ENCODE peak calls at places on chromosomes 12 and 14, in seven cellular contexts. F, W, A, V, S, Z and N are unnamed samples.

GRCh38 chr14:35342160-35343010 is 50.2 kb downstream of the PSMA6 start:
- DNase-seq in F (no peak), W (no peak), A (no peak), V (no peak), S (no peak), Z (no peak), N (no peak)

GRCh38 chr12:111150476-111150875 is 218.4 kb downstream of the PHETA1 start:
- DNase-seq in F (no peak), W (no peak), A (no peak), V (no peak), S (no peak), Z (no peak), N (no peak)

GRCh38 chr12:14185441-14186192 is 179.9 kb upstream of the ATF7IP start:
- DNase-seq in F (peak; percentile 25), W (no peak), A (no peak), V (peak; percentile 37), S (peak; percentile 39), Z (peak; percentile 26), N (peak; percentile 89)

GRCh38 chr12:45670339-45671065 is 59.0 kb upstream of the ARID2 start:
- DNase-seq in F (no peak), W (peak; percentile 53), A (no peak), V (no peak), S (no peak), Z (no peak), N (no peak)

GRCh38 chr14:67571991-67572323 is 28.1 kb downstream of the PIGH start:
- DNase-seq in F (no peak), W (no peak), A (no peak), V (no peak), S (no peak), Z (no peak), N (no peak)

GRCh38 chr14:63039800-63040380 is 5.4 kb downstream of the KCNH5 start:
- DNase-seq in F (no peak), W (no peak), A (no peak), V (peak; percentile 35), S (no peak), Z (peak; percentile 31), N (peak; percentile 44)

GRCh38 chr12:2095878-2096277 is 43.1 kb downstream of the CACNA1C start:
- DNase-seq in F (no peak), W (no peak), A (no peak), V (no peak), S (no peak), Z (no peak), N (no peak)

GRCh38 chr14:45252356-45253069 is 489 bp downstream of the MIS18BP1 start:
- DNase-seq in F (no peak), W (no peak), A (no peak), V (peak; percentile 6), S (no peak), Z (no peak), N (no peak)

GRCh38 chr12:59600174-59600573 is 4.3 kb downstream of the SLC16A7 start:
- DNase-seq in F (no peak), W (no peak), A (no peak), V (no peak), S (no peak), Z (no peak), N (no peak)

GRCh38 chr12:50537538-50537919 is 32.7 kb downstream of the DIP2B start:
- DNase-seq in F (no peak), W (no peak), A (no peak), V (no peak), S (peak; percentile 56), Z (no peak), N (no peak)

GRCh38 chr12:105261010-105261409 is 25.0 kb upstream of the APPL2 start:
- DNase-seq in F (no peak), W (no peak), A (no peak), V (no peak), S (no peak), Z (no peak), N (no peak)

GRCh38 chr14:103808403-103809001 is 38.9 kb downstream of the PPP1R13B start:
- DNase-seq in F (peak; percentile 53), W (no peak), A (peak; percentile 27), V (peak; percentile 80), S (peak; percentile 58), Z (peak; percentile 58), N (peak; percentile 42)

GRCh38 chr14:71532349-71532748 is 399.9 kb upstream of the RGS6 start:
- DNase-seq in F (no peak), W (no peak), A (no peak), V (no peak), S (no peak), Z (no peak), N (no peak)

GRCh38 chr12:121711925-121712461 is 559 bp upstream of the TMEM120B start:
- DNase-seq in F (peak; percentile 55), W (no peak), A (no peak), V (no peak), S (no peak), Z (peak; percentile 35), N (no peak)

GRCh38 chr12:49059063-49059384 is 1.6 kb downstream of the KMT2D start:
- DNase-seq in F (no peak), W (no peak), A (no peak), V (peak; percentile 36), S (no peak), Z (no peak), N (no peak)

GRCh38 chr12:94874086-94874985 is 129.2 kb downstream of the NDUFA12 start:
- DNase-seq in F (no peak), W (no peak), A (no peak), V (peak; percentile 28), S (no peak), Z (no peak), N (no peak)

GRCh38 chr12:131755305-131756113 is 44.6 kb downstream of the SFSWAP start:
- DNase-seq in F (peak; percentile 48), W (no peak), A (no peak), V (peak; percentile 54), S (peak; percentile 47), Z (peak; percentile 61), N (peak; percentile 55)

GRCh38 chr12:71439613-71440392 is at the start of gene LGR5:
- DNase-seq in F (no peak), W (no peak), A (no peak), V (peak; percentile 91), S (no peak), Z (peak; percentile 85), N (peak; percentile 39)

GRCh38 chr12:98736352-98737326 is 91.5 kb downstream of the APAF1 start:
- DNase-seq in F (no peak), W (no peak), A (no peak), V (peak; percentile 71), S (no peak), Z (peak; percentile 66), N (no peak)

GRCh38 chr14:102805454-102805891 is 28.2 kb downstream of the TRAF3 start:
- DNase-seq in F (peak; percentile 34), W (no peak), A (no peak), V (no peak), S (peak; percentile 68), Z (no peak), N (no peak)
- TF ChIP-seq YY1 in F (no peak), W (no peak), A (no peak), V (no peak), S (no peak), Z (no peak), N (no peak)

GRCh38 chr12:4241592-4241991 is 32.0 kb upstream of the CCND2 start:
- DNase-seq in F (no peak), W (no peak), A (no peak), V (no peak), S (no peak), Z (no peak), N (no peak)
- H3K4me1 ChIP-seq in F (peaks cover 4% of the 10 kb centered on the region), W (peaks cover 16% of the 10 kb centered on the region), A (no peaks in the 10 kb centered on the region), V (no peaks in the 10 kb centered on the region), S (no peaks in the 10 kb centered on the region), Z (no peaks in the 10 kb centered on the region), N (peaks cover 18% of the 10 kb centered on the region)

DNA sequence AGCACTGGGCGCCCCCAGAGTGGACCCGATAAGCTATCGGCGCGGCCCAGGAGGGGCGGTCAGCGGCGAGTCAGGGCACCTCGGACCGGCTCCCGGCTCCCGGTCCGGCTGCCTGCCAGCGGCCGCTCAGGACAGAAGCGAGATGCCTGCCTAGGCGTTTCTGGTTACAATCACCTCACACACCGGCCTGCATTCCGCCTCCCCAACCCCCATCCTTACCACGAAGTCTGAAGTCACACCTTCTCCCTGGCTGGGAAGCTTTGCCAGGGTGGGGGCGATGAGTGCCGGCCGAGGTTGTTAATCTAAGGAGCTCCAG is 42.6 kb upstream of the TBX5 start:
- DNase-seq in F (no peak), W (no peak), A (no peak), V (no peak), S (no peak), Z (no peak), N (no peak)
- H3K27me3 ChIP-seq in F (peaks cover 54% of the 10 kb centered on the region), W (peaks cover 11% of the 10 kb centered on the region), A (peaks cover 93% of the 10 kb centered on the region), V (peaks cover 42% of the 10 kb centered on the region), S (peaks cover 35% of the 10 kb centered on the region), Z (peaks cover 70% of the 10 kb centered on the region), N (peaks cover 84% of the 10 kb centered on the region)

DNA sequence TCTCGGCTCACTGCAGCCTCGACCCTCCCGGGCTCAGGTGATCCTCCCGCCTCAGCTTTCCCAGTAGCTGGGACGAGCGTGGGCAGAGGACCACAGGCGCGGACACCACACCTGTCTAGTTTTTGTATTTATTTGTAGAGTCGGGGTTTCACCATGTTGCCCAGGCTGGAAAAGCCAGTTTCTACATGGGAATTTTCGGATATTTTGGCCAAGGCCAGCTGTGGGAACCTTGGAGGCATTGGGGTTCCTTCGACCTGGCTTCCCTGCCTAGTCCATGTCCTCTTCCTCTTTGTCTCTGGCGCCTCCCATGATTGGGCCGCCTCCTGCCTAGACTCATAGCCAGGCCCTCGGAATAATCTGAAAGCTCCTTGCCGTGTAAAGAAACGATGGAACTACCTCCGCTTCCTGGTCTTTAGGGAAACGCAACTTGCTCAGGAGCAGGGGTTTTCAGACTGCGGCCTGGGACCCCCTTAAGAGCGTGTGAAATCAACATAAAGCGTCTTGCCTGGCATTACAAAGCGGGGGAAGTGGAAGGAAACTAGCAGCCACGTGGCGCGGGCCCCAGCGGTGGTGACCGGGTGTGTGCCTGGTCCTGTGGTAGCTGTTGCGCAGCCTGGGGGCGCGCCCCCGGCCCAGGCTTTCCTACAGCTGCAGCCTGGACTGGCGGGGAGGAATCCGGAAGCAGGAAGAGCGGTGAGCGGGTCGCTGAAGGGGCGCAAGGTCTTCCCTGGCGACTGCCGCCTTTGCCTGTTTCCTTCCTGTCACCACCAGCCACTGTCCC is 1.4 kb upstream of the HSP90AA1 start:
- DNase-seq in F (peak; percentile 50), W (peak; percentile 21), A (peak; percentile 65), V (no peak), S (no peak), Z (no peak), N (no peak)
- TF ChIP-seq YY1 in F (no peak), W (peak; percentile 4), A (no peak), V (no peak), S (no peak), Z (no peak), N (no peak)